ENCODE peak calls at places on chromosomes 13 and 19, in five cellular contexts. One of them, this sample, is unnamed.

GRCh38 chr19:41945135-41945766 is 13.9 kb downstream of the RABAC1 start:
- DNase-seq in HCEC 1CT: no peak
- DNase-seq in NCI-H1694: no peak
- DNase-seq in neural progenitor cell: no peak
- DNase-seq in A549: no peak
- DNase-seq in this sample: no peak

GRCh38 chr13:50285283-50285682 is 270.0 kb downstream of the KCNRG start:
- DNase-seq in HCEC 1CT: no peak
- DNase-seq in NCI-H1694: no peak
- DNase-seq in neural progenitor cell: no peak
- DNase-seq in A549: no peak
- DNase-seq in this sample: no peak

GRCh38 chr19:7294571-7295212 is 478 bp upstream of the INSR start:
- DNase-seq in HCEC 1CT: no peak
- DNase-seq in NCI-H1694: no peak
- DNase-seq in neural progenitor cell: peak
- DNase-seq in A549: peak
- DNase-seq in this sample: peak

GRCh38 chr19:3096902-3097326 is 2.8 kb downstream of the GNA11 start:
- DNase-seq in HCEC 1CT: no peak
- DNase-seq in NCI-H1694: no peak
- DNase-seq in neural progenitor cell: no peak
- DNase-seq in A549: no peak
- DNase-seq in this sample: peak

GRCh38 chr13:59266478-59267063 is 897.2 kb downstream of the DIAPH3 start:
- DNase-seq in HCEC 1CT: no peak
- DNase-seq in NCI-H1694: no peak
- DNase-seq in neural progenitor cell: no peak
- DNase-seq in A549: no peak
- DNase-seq in this sample: no peak

GRCh38 chr19:48746738-48747575 is at the start of gene IZUMO1:
- DNase-seq in HCEC 1CT: peak
- DNase-seq in NCI-H1694: peak
- DNase-seq in neural progenitor cell: peak
- DNase-seq in A549: peak
- DNase-seq in this sample: peak

GRCh38 chr19:46746281-46746965 is at the start of gene STRN4:
- DNase-seq in HCEC 1CT: peak
- DNase-seq in NCI-H1694: peak
- DNase-seq in neural progenitor cell: peak
- DNase-seq in A549: no peak
- DNase-seq in this sample: peak

GRCh38 chr19:33736787-33737186 is 59.9 kb upstream of the KCTD15 start:
- DNase-seq in HCEC 1CT: no peak
- DNase-seq in NCI-H1694: no peak
- DNase-seq in neural progenitor cell: no peak
- DNase-seq in A549: no peak
- DNase-seq in this sample: no peak

GRCh38 chr13:22061371-22061805 is 390.5 kb downstream of the FGF9 start:
- DNase-seq in HCEC 1CT: no peak
- DNase-seq in NCI-H1694: no peak
- DNase-seq in neural progenitor cell: no peak
- DNase-seq in A549: no peak
- DNase-seq in this sample: no peak

GRCh38 chr19:35609881-35610353 is 2.6 kb upstream of the HAUS5 start:
- DNase-seq in HCEC 1CT: no peak
- DNase-seq in NCI-H1694: no peak
- DNase-seq in neural progenitor cell: no peak
- DNase-seq in A549: no peak
- DNase-seq in this sample: no peak

GRCh38 chr19:8506402-8506957 is 4.0 kb upstream of the PRAM1 start:
- DNase-seq in HCEC 1CT: no peak
- DNase-seq in NCI-H1694: no peak
- DNase-seq in neural progenitor cell: peak
- DNase-seq in A549: no peak
- DNase-seq in this sample: no peak

GRCh38 chr19:56341948-56342347 is 27.3 kb upstream of the ZSCAN5A start:
- DNase-seq in HCEC 1CT: no peak
- DNase-seq in NCI-H1694: no peak
- DNase-seq in neural progenitor cell: peak
- DNase-seq in A549: no peak
- DNase-seq in this sample: no peak

GRCh38 chr13:94548382-94549240 is 47.3 kb downstream of the TGDS start:
- DNase-seq in HCEC 1CT: peak
- DNase-seq in NCI-H1694: peak
- DNase-seq in neural progenitor cell: peak
- DNase-seq in A549: peak
- DNase-seq in this sample: no peak

GRCh38 chr19:45515081-45515624 is 7.9 kb downstream of the VASP start:
- DNase-seq in HCEC 1CT: no peak
- DNase-seq in NCI-H1694: no peak
- DNase-seq in neural progenitor cell: no peak
- DNase-seq in A549: no peak
- DNase-seq in this sample: no peak

GRCh38 chr19:10011974-10012373 is 1.3 kb upstream of the RDH8 start:
- DNase-seq in HCEC 1CT: no peak
- DNase-seq in NCI-H1694: no peak
- DNase-seq in neural progenitor cell: no peak
- DNase-seq in A549: no peak
- DNase-seq in this sample: no peak

GRCh38 chr19:41646589-41647204 is 19.8 kb upstream of the CEACAM4 start:
- DNase-seq in HCEC 1CT: peak
- DNase-seq in NCI-H1694: no peak
- DNase-seq in neural progenitor cell: no peak
- DNase-seq in A549: peak
- DNase-seq in this sample: no peak

GRCh38 chr13:93621966-93622365 is 395.4 kb downstream of the GPC6 start:
- DNase-seq in HCEC 1CT: no peak
- DNase-seq in NCI-H1694: no peak
- DNase-seq in neural progenitor cell: no peak
- DNase-seq in A549: no peak
- DNase-seq in this sample: no peak

GRCh38 chr13:76954568-76954967 is 6.3 kb downstream of the ACOD1 start:
- DNase-seq in HCEC 1CT: no peak
- DNase-seq in NCI-H1694: no peak
- DNase-seq in neural progenitor cell: no peak
- DNase-seq in A549: no peak
- DNase-seq in this sample: no peak

GRCh38 chr19:1830978-1831377 is 17.3 kb downstream of the REXO1 start:
- DNase-seq in HCEC 1CT: no peak
- DNase-seq in NCI-H1694: no peak
- DNase-seq in neural progenitor cell: no peak
- DNase-seq in A549: no peak
- DNase-seq in this sample: no peak

GRCh38 chr19:11291991-11292390 is 4.0 kb upstream of the TSPAN16 start:
- DNase-seq in HCEC 1CT: no peak
- DNase-seq in NCI-H1694: no peak
- DNase-seq in neural progenitor cell: no peak
- DNase-seq in A549: no peak
- DNase-seq in this sample: no peak

GRCh38 chr19:10270616-10271394 is at the start of gene ICAM1:
- DNase-seq in HCEC 1CT: peak
- DNase-seq in NCI-H1694: no peak
- DNase-seq in neural progenitor cell: peak
- DNase-seq in A549: no peak
- DNase-seq in this sample: no peak

GRCh38 chr13:79779761-79780160 is 298.8 kb downstream of the NDFIP2 start:
- DNase-seq in HCEC 1CT: peak
- DNase-seq in NCI-H1694: no peak
- DNase-seq in neural progenitor cell: peak
- DNase-seq in A549: no peak
- DNase-seq in this sample: no peak

GRCh38 chr13:20291037-20291436 is 58.9 kb upstream of the GJB6 start:
- DNase-seq in HCEC 1CT: no peak
- DNase-seq in NCI-H1694: no peak
- DNase-seq in neural progenitor cell: no peak
- DNase-seq in A549: no peak
- DNase-seq in this sample: no peak

GRCh38 chr19:51927859-51928258 is 587 bp downstream of the ZNF613 start:
- DNase-seq in HCEC 1CT: no peak
- DNase-seq in NCI-H1694: no peak
- DNase-seq in neural progenitor cell: no peak
- DNase-seq in A549: no peak
- DNase-seq in this sample: no peak

GRCh38 chr19:51398096-51398704 is 7.8 kb upstream of the C19orf84 start:
- DNase-seq in HCEC 1CT: peak
- DNase-seq in NCI-H1694: no peak
- DNase-seq in neural progenitor cell: peak
- DNase-seq in A549: peak
- DNase-seq in this sample: no peak

GRCh38 chr19:40513741-40514315 is 47.0 kb downstream of the SPTBN4 start:
- DNase-seq in HCEC 1CT: no peak
- DNase-seq in NCI-H1694: no peak
- DNase-seq in neural progenitor cell: no peak
- DNase-seq in A549: no peak
- DNase-seq in this sample: no peak

GRCh38 chr13:48412881-48413351 is at the start of gene LPAR6:
- DNase-seq in HCEC 1CT: peak
- DNase-seq in NCI-H1694: no peak
- DNase-seq in neural progenitor cell: peak
- DNase-seq in A549: peak
- DNase-seq in this sample: no peak

GRCh38 chr19:47794526-47794925 is 9.8 kb downstream of the TPRX1 start:
- DNase-seq in HCEC 1CT: no peak
- DNase-seq in NCI-H1694: no peak
- DNase-seq in neural progenitor cell: peak
- DNase-seq in A549: peak
- DNase-seq in this sample: no peak

GRCh38 chr19:53915000-53915399 is 5.9 kb downstream of the CACNG7 start:
- DNase-seq in HCEC 1CT: no peak
- DNase-seq in NCI-H1694: no peak
- DNase-seq in neural progenitor cell: peak
- DNase-seq in A549: peak
- DNase-seq in this sample: no peak

GRCh38 chr13:34695063-34695462 is 247.0 kb upstream of the NBEA start:
- DNase-seq in HCEC 1CT: no peak
- DNase-seq in NCI-H1694: no peak
- DNase-seq in neural progenitor cell: no peak
- DNase-seq in A549: no peak
- DNase-seq in this sample: no peak

GRCh38 chr19:33317522-33317921 is 15.2 kb upstream of the CEBPA start:
- DNase-seq in HCEC 1CT: no peak
- DNase-seq in NCI-H1694: no peak
- DNase-seq in neural progenitor cell: no peak
- DNase-seq in A549: no peak
- DNase-seq in this sample: no peak

GRCh38 chr19:907183-907853 is 5.7 kb downstream of the R3HDM4 start:
- DNase-seq in HCEC 1CT: no peak
- DNase-seq in NCI-H1694: no peak
- DNase-seq in neural progenitor cell: no peak
- DNase-seq in A549: no peak
- DNase-seq in this sample: no peak

This sample was measured in mesothelial cell of epicardium.